ENCODE peak calls at places on chromosomes 2 and 18, in eight cellular contexts. Z, M, T, H, A, I, Q and R are unnamed samples.

GRCh38 chr2:13652531-13653313 is 936.0 kb downstream of the TRIB2 start:
- DNase-seq in Z (no peak), M (no peak), T (no peak), H (no peak), A (peak), I (peak), Q (no peak), R (no peak)

GRCh38 chr2:158191076-158191566 is 89.4 kb downstream of the UPP2 start:
- DNase-seq in Z (no peak), M (no peak), T (peak), H (no peak), A (no peak), I (no peak), Q (no peak), R (no peak)

GRCh38 chr2:9463698-9464034 is 10.7 kb upstream of the IAH1 start:
- DNase-seq in Z (no peak), M (no peak), T (no peak), H (no peak), A (no peak), I (peak), Q (no peak), R (no peak)

GRCh38 chr2:20638014-20638413 is 12.9 kb downstream of the HS1BP3 start:
- DNase-seq in Z (no peak), M (no peak), T (no peak), H (no peak), A (no peak), I (no peak), Q (no peak), R (no peak)

GRCh38 chr2:98882971-98883779 is 52.9 kb downstream of the CRACDL start:
- DNase-seq in Z (no peak), M (no peak), T (no peak), H (no peak), A (no peak), I (no peak), Q (no peak), R (no peak)

GRCh38 chr2:195119231-195119630 is 537.8 kb upstream of the SLC39A10 start:
- DNase-seq in Z (no peak), M (no peak), T (no peak), H (no peak), A (no peak), I (no peak), Q (no peak), R (no peak)

GRCh38 chr2:229313591-229313990 is 42.5 kb upstream of the PID1 start:
- DNase-seq in Z (no peak), M (no peak), T (no peak), H (no peak), A (peak), I (peak), Q (no peak), R (no peak)

GRCh38 chr18:67662996-67663395 is 146.5 kb upstream of the DSEL start:
- DNase-seq in Z (no peak), M (no peak), T (no peak), H (no peak), A (no peak), I (no peak), Q (no peak), R (no peak)

GRCh38 chr2:120710256-120710655 is 25.4 kb upstream of the GLI2 start:
- DNase-seq in Z (no peak), M (no peak), T (no peak), H (no peak), A (no peak), I (no peak), Q (no peak), R (no peak)

GRCh38 chr2:46163804-46164569 is 133.2 kb upstream of the EPAS1 start:
- DNase-seq in Z (no peak), M (peak), T (no peak), H (no peak), A (peak), I (peak), Q (peak), R (no peak)

GRCh38 chr2:143513081-143513480 is 383.9 kb downstream of the ARHGAP15 start:
- DNase-seq in Z (no peak), M (no peak), T (peak), H (no peak), A (peak), I (peak), Q (peak), R (no peak)

GRCh38 chr2:143758629-143759330 is 629.6 kb downstream of the ARHGAP15 start:
- DNase-seq in Z (no peak), M (peak), T (no peak), H (no peak), A (no peak), I (peak), Q (no peak), R (no peak)

GRCh38 chr2:30930716-30931115 is 123.5 kb upstream of the CAPN13 start:
- DNase-seq in Z (no peak), M (no peak), T (no peak), H (peak), A (no peak), I (no peak), Q (no peak), R (no peak)

GRCh38 chr2:46964835-46965560 is 49.4 kb upstream of the MCFD2 start:
- DNase-seq in Z (no peak), M (peak), T (no peak), H (no peak), A (peak), I (peak), Q (no peak), R (no peak)

GRCh38 chr2:36653967-36654694 is 42.4 kb upstream of the VIT start:
- DNase-seq in Z (no peak), M (no peak), T (no peak), H (no peak), A (no peak), I (no peak), Q (no peak), R (no peak)

GRCh38 chr2:226550801-226551200 is 248.8 kb downstream of the IRS1 start:
- DNase-seq in Z (no peak), M (no peak), T (no peak), H (no peak), A (no peak), I (no peak), Q (no peak), R (no peak)

GRCh38 chr2:9256147-9256546 is 49.5 kb downstream of the ASAP2 start:
- DNase-seq in Z (no peak), M (no peak), T (no peak), H (no peak), A (no peak), I (no peak), Q (no peak), R (no peak)

GRCh38 chr2:85604568-85605339 is 2.3 kb upstream of the TMEM150A start:
- DNase-seq in Z (no peak), M (no peak), T (no peak), H (no peak), A (peak), I (peak), Q (no peak), R (no peak)

GRCh38 chr2:30679416-30680088 is 127.7 kb downstream of the CAPN13 start:
- DNase-seq in Z (no peak), M (no peak), T (no peak), H (no peak), A (peak), I (no peak), Q (no peak), R (no peak)

GRCh38 chr18:58267493-58267892 is 223.5 kb downstream of the NEDD4L start:
- DNase-seq in Z (no peak), M (no peak), T (no peak), H (no peak), A (no peak), I (no peak), Q (no peak), R (no peak)

GRCh38 chr18:903703-904102 is 968 bp upstream of the ADCYAP1 start:
- DNase-seq in Z (peak), M (peak), T (peak), H (peak), A (peak), I (peak), Q (peak), R (peak)

GRCh38 chr2:231378028-231378722 is 17.3 kb upstream of the B3GNT7 start:
- DNase-seq in Z (no peak), M (peak), T (no peak), H (no peak), A (no peak), I (peak), Q (peak), R (peak)

GRCh38 chr2:156803243-156803642 is 367.1 kb downstream of the GPD2 start:
- DNase-seq in Z (no peak), M (peak), T (peak), H (no peak), A (no peak), I (peak), Q (peak), R (no peak)

GRCh38 chr2:237314198-237314597 is 99.8 kb downstream of the COL6A3 start:
- DNase-seq in Z (no peak), M (no peak), T (no peak), H (no peak), A (no peak), I (no peak), Q (no peak), R (no peak)

GRCh38 chr18:77069931-77070330 is 62.7 kb downstream of the MBP start:
- DNase-seq in Z (no peak), M (no peak), T (no peak), H (no peak), A (no peak), I (no peak), Q (no peak), R (no peak)

GRCh38 chr2:11071207-11071606 is 84.1 kb upstream of the SLC66A3 start:
- DNase-seq in Z (no peak), M (no peak), T (no peak), H (no peak), A (peak), I (peak), Q (peak), R (no peak)

DNA sequence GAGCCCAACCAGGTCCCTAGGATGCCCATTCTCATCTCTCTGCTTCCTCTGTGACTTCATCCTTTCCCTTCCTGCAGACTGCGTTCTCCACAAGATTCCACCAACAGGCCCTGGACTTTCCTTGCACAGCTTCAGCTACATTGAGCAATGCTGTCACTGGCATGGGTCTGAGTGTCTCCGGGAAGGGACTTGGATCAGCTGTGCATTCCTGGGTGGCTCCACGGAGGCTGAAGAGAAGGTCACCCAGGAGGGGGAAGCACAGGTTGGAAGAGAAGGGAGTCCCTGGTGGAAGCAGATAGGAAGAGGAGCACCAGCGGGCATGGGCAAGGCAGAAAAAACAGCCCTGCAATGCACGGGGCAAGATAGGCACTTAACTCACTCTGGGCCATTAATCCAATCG is 140.5 kb downstream of the UXS1 start:
- DNase-seq in Z (no peak), M (no peak), T (no peak), H (no peak), A (no peak), I (no peak), Q (no peak), R (no peak)
- H3K4me3 ChIP-seq in Z (no peak), M (no peak), T (no peak), H (no peak), A (no peak), I (no peak), Q (no peak), R (no peak)

GRCh38 chr2:172437419-172438063 is 10.2 kb downstream of the ITGA6 start:
- DNase-seq in Z (no peak), M (no peak), T (no peak), H (no peak), A (no peak), I (peak), Q (no peak), R (no peak)
- H3K4me3 ChIP-seq in Z (no peak), M (peak), T (no peak), H (no peak), A (no peak), I (no peak), Q (no peak), R (no peak)

DNA sequence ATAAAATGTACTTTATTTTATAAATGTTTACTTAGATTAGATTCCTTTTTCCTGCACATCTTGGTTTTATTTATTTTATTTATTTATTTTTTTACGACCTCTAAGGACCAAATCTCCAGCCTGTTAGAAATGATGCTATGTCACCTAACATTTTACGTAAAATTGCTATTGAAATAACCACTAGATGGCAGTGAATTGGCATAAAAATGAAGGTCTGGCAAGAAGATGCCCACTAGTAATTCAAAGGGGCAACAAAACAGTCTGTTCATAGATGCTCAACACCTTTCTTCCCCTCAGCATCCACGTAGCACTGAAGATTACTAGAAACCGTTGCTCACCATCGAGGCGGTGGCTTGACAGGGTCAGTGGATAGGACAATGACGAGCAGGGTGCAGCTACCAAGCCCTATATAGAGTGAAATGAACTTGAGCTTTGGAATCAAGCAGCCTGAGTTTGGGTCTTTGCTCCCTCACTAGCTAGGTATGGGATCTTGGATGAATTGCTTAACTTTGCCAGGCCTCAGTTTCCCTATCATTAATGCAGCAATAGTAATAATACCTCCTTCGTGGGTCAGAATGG is 128.7 kb upstream of the L3MBTL4 start:
- DNase-seq in Z (no peak), M (no peak), T (peak), H (no peak), A (peak), I (peak), Q (no peak), R (no peak)
- H3K4me3 ChIP-seq in Z (no peak), M (no peak), T (no peak), H (no peak), A (no peak), I (no peak), Q (no peak), R (no peak)

GRCh38 chr2:68250196-68250595 is 2.1 kb downstream of the PPP3R1 start:
- DNase-seq in Z (no peak), M (no peak), T (no peak), H (no peak), A (no peak), I (no peak), Q (no peak), R (no peak)
- H3K4me3 ChIP-seq in Z (peak), M (peak), T (peak), H (peak), A (peak), I (peak), Q (no peak), R (peak)

GRCh38 chr2:48343571-48344440 is 186.1 kb upstream of the STON1 start:
- DNase-seq in Z (no peak), M (no peak), T (no peak), H (no peak), A (peak), I (peak), Q (no peak), R (peak)
- H3K4me3 ChIP-seq in Z (peak), M (peak), T (no peak), H (peak), A (peak), I (no peak), Q (no peak), R (peak)

GRCh38 chr18:48546411-48546810 is 7.6 kb downstream of the CTIF start:
- DNase-seq in Z (no peak), M (no peak), T (peak), H (no peak), A (peak), I (no peak), Q (no peak), R (no peak)
- H3K4me3 ChIP-seq in Z (no peak), M (no peak), T (no peak), H (no peak), A (no peak), I (no peak), Q (no peak), R (no peak)

GRCh38 chr2:38214209-38214717 is 138.3 kb upstream of the CYP1B1 start:
- DNase-seq in Z (no peak), M (no peak), T (peak), H (no peak), A (no peak), I (no peak), Q (no peak), R (no peak)
- H3K4me3 ChIP-seq in Z (no peak), M (no peak), T (no peak), H (no peak), A (no peak), I (no peak), Q (no peak), R (no peak)

GRCh38 chr18:3455938-3456685 is 6.1 kb downstream of the TGIF1 start:
- DNase-seq in Z (no peak), M (no peak), T (no peak), H (no peak), A (peak), I (peak), Q (peak), R (no peak)
- H3K4me3 ChIP-seq in Z (peak), M (peak), T (peak), H (no peak), A (no peak), I (no peak), Q (no peak), R (peak)

GRCh38 chr2:239441724-239442123 is 40.9 kb upstream of the HDAC4 start:
- DNase-seq in Z (no peak), M (no peak), T (no peak), H (no peak), A (no peak), I (no peak), Q (no peak), R (no peak)
- H3K4me3 ChIP-seq in Z (no peak), M (no peak), T (no peak), H (no peak), A (no peak), I (no peak), Q (no peak), R (no peak)